ENCODE peak calls at places on chromosomes 5 and 9, in seven cellular contexts. Y is CD8-positive, alpha-beta memory T cell; H is astrocyte of the cerebellum; M is T-helper 2 cell; W is T follicular helper cell; Z is iris pigment epithelial cell; G is SHP77. I is an unnamed sample.

GRCh38 chr5:112921031-112921832 is 795 bp downstream of the REEP5 start:
- DNase-seq in W (peak; percentile 31), Y (peak; percentile 71), Z (peak; percentile 77), H (no peak), G (peak; percentile 62), M (peak; percentile 65), I (peak; percentile 39)

GRCh38 chr9:21709464-21710058 is 92.9 kb upstream of the MTAP start:
- DNase-seq in M (peak; percentile 55), Y (peak; percentile 66), Z (peak; percentile 56), W (peak; percentile 44), G (peak; percentile 3), H (no peak), I (peak; percentile 18)

GRCh38 chr9:70079364-70080103 is 35.9 kb downstream of the MAMDC2 start:
- DNase-seq in M (no peak), W (no peak), H (no peak), G (peak; percentile 67), Z (peak; percentile 76), Y (no peak), I (no peak)

GRCh38 chr5:77101298-77101697 is 14.2 kb upstream of the ZBED3 start:
- DNase-seq in H (no peak), G (no peak), W (no peak), Y (no peak), M (no peak), Z (peak; percentile 57), I (no peak)

GRCh38 chr5:89071941-89072331 is 189.0 kb upstream of the MEF2C start:
- DNase-seq in W (no peak), G (no peak), Y (no peak), H (no peak), Z (no peak), M (no peak), I (no peak)

GRCh38 chr9:21549251-21549765 is 67.2 kb upstream of the IFNE start:
- DNase-seq in H (peak; percentile 98), W (no peak), G (no peak), M (no peak), Z (peak; percentile 98), Y (no peak), I (no peak)

GRCh38 chr9:69332067-69332685 is 7.2 kb downstream of the ENTREP1 start:
- DNase-seq in Z (no peak), W (no peak), G (no peak), Y (no peak), H (no peak), M (no peak), I (no peak)

GRCh38 chr5:176736271-176736965 is 73.9 kb upstream of the UNC5A start:
- DNase-seq in Z (no peak), Y (peak; percentile 20), M (no peak), G (no peak), H (no peak), W (no peak), I (no peak)

GRCh38 chr5:141094481-141095262 is at the start of gene PCDHB2:
- DNase-seq in H (no peak), W (no peak), Z (no peak), G (peak; percentile 89), M (peak; percentile 2), Y (no peak), I (no peak)

GRCh38 chr5:34026089-34026761 is 16.8 kb downstream of the C1QTNF3 start:
- DNase-seq in G (no peak), W (no peak), Y (no peak), H (no peak), M (no peak), Z (no peak), I (no peak)

GRCh38 chr5:92505145-92505544 is 1075.9 kb downstream of the NR2F1-AS1 start:
- DNase-seq in Y (no peak), Z (peak; percentile 48), W (no peak), M (no peak), H (no peak), G (no peak), I (no peak)

GRCh38 chr5:114369680-114370417 is 8.0 kb downstream of the KCNN2 start:
- DNase-seq in Z (no peak), G (no peak), Y (no peak), M (no peak), W (no peak), H (no peak), I (no peak)

GRCh38 chr9:136763649-136764035 is 676 bp downstream of the LCN15 start:
- DNase-seq in M (no peak), W (no peak), G (no peak), H (no peak), Z (no peak), Y (peak; percentile 39), I (no peak)

GRCh38 chr9:13269589-13270452 is 9.7 kb downstream of the MPDZ start:
- DNase-seq in Z (no peak), M (no peak), H (no peak), Y (no peak), G (no peak), W (no peak), I (no peak)

GRCh38 chr9:119453490-119453911 is 84.3 kb upstream of the BRINP1 start:
- DNase-seq in Y (no peak), M (no peak), G (no peak), W (no peak), H (no peak), Z (no peak), I (no peak)

GRCh38 chr9:7935666-7936065 is 136.1 kb upstream of the DMAC1 start:
- DNase-seq in Z (no peak), W (no peak), M (peak; percentile 91), H (peak; percentile 46), Y (no peak), G (no peak), I (no peak)

GRCh38 chr5:136686192-136686872 is 321.0 kb upstream of the TRPC7 start:
- DNase-seq in W (no peak), H (no peak), G (peak; percentile 27), Y (no peak), M (no peak), Z (peak; percentile 37), I (no peak)

GRCh38 chr9:70055867-70056266 is 12.2 kb downstream of the MAMDC2 start:
- DNase-seq in Z (no peak), Y (no peak), G (no peak), M (no peak), H (no peak), W (no peak), I (no peak)

GRCh38 chr5:133006653-133007052 is 19.7 kb downstream of the ZCCHC10 start:
- DNase-seq in H (no peak), W (no peak), M (no peak), Z (peak; percentile 55), G (no peak), Y (no peak), I (no peak)

GRCh38 chr5:31809037-31809910 is 170.3 kb downstream of the PDZD2 start:
- DNase-seq in G (peak; percentile 84), H (peak; percentile 66), M (peak; percentile 21), W (no peak), Z (peak; percentile 79), Y (no peak), I (no peak)

GRCh38 chr5:125142439-125142838 is 396.0 kb upstream of the ZNF608 start:
- DNase-seq in H (no peak), Y (no peak), Z (no peak), M (no peak), W (no peak), G (no peak), I (no peak)

GRCh38 chr9:95753762-95754465 is 121.6 kb upstream of the ERCC6L2 start:
- DNase-seq in W (no peak), Y (no peak), G (no peak), H (no peak), M (no peak), Z (no peak), I (no peak)

GRCh38 chr5:142981475-142981874 is 211.3 kb downstream of the ARHGAP26 start:
- DNase-seq in Z (no peak), G (no peak), H (no peak), W (no peak), M (no peak), Y (no peak), I (no peak)

GRCh38 chr5:122310886-122311285 is 1.2 kb upstream of the SNCAIP start:
- DNase-seq in W (no peak), H (no peak), Y (no peak), Z (no peak), M (no peak), G (no peak), I (no peak)

GRCh38 chr9:96458226-96458625 is 8.3 kb downstream of the HABP4 start:
- DNase-seq in M (no peak), Z (no peak), G (no peak), Y (no peak), H (no peak), W (no peak), I (no peak)

GRCh38 chr5:93433422-93433821 is 147.6 kb downstream of the NR2F1-AS1 start:
- DNase-seq in Y (no peak), G (no peak), M (no peak), Z (peak; percentile 97), W (no peak), H (no peak), I (no peak)

GRCh38 chr5:105931782-105932489 is 1738.8 kb downstream of the EFNA5 start:
- DNase-seq in G (no peak), W (no peak), H (peak; percentile 19), Z (peak; percentile 80), Y (no peak), M (no peak), I (no peak)

GRCh38 chr9:113632776-113633590 is 169.5 kb downstream of the RGS3 start:
- DNase-seq in W (no peak), G (no peak), Z (peak; percentile 51), Y (no peak), H (no peak), M (peak; percentile 21), I (no peak)

I was measured in T-helper 1 cell.